ENCODE peak calls at places on chromosomes 4 and X, in eight cellular contexts. Q is ovary, N is ascending aorta, K is GM23338, H is heart left ventricle, A is brain microvascular endothelial cell, T is fibroblast of lung, F is pancreas. V is an unnamed sample.

GRCh38 chr4:118969359-118969758 is 80.7 kb downstream of the SYNPO2 start:
- DNase-seq in Q (peak; percentile 62), N (peak; percentile 87), K (peak; percentile 56), H (peak; percentile 59), A (peak; percentile 70), T (peak; percentile 88), F (no peak), V (no peak)

GRCh38 chrX:1239681-1240142 is 27.3 kb upstream of the CRLF2 start:
- DNase-seq in Q (no peak), N (peak; percentile 85), K (no peak), H (peak; percentile 54), A (no peak), T (no peak), F (peak; percentile 42), V (no peak)

GRCh38 chr4:158094413-158095110 is 78.3 kb downstream of the GASK1B start:
- DNase-seq in Q (peak; percentile 39), N (no peak), K (peak; percentile 17), H (no peak), A (peak; percentile 83), T (peak; percentile 17), F (no peak), V (peak; percentile 56)

GRCh38 chrX:55161581-55161980 is 58.6 kb upstream of the PAGE5 start:
- DNase-seq in Q (no peak), N (no peak), K (peak; percentile 11), H (no peak), A (no peak), T (peak; percentile 1), F (no peak), V (no peak)

GRCh38 chr4:122104184-122104583 is 47.9 kb upstream of the BLTP1 start:
- DNase-seq in Q (no peak), N (no peak), K (no peak), H (no peak), A (no peak), T (no peak), F (no peak), V (no peak)

GRCh38 chr4:69831646-69832325 is 28.2 kb downstream of the SULT1E1 start:
- DNase-seq in Q (no peak), N (no peak), K (no peak), H (peak; percentile 31), A (no peak), T (no peak), F (no peak), V (no peak)

GRCh38 chr4:123986268-123986798 is 589.7 kb downstream of the SPRY1 start:
- DNase-seq in Q (peak; percentile 44), N (no peak), K (no peak), H (peak; percentile 75), A (peak; percentile 93), T (peak; percentile 89), F (no peak), V (peak; percentile 89)

GRCh38 chrX:84729809-84730208 is 227.6 kb upstream of the HDX start:
- DNase-seq in Q (no peak), N (no peak), K (peak; percentile 67), H (no peak), A (no peak), T (peak; percentile 51), F (no peak), V (no peak)

GRCh38 chrX:31546130-31546529 is 474.3 kb upstream of the FTHL17 start:
- DNase-seq in Q (no peak), N (peak; percentile 66), K (no peak), H (no peak), A (peak; percentile 78), T (peak; percentile 71), F (no peak), V (peak; percentile 89)

DNA sequence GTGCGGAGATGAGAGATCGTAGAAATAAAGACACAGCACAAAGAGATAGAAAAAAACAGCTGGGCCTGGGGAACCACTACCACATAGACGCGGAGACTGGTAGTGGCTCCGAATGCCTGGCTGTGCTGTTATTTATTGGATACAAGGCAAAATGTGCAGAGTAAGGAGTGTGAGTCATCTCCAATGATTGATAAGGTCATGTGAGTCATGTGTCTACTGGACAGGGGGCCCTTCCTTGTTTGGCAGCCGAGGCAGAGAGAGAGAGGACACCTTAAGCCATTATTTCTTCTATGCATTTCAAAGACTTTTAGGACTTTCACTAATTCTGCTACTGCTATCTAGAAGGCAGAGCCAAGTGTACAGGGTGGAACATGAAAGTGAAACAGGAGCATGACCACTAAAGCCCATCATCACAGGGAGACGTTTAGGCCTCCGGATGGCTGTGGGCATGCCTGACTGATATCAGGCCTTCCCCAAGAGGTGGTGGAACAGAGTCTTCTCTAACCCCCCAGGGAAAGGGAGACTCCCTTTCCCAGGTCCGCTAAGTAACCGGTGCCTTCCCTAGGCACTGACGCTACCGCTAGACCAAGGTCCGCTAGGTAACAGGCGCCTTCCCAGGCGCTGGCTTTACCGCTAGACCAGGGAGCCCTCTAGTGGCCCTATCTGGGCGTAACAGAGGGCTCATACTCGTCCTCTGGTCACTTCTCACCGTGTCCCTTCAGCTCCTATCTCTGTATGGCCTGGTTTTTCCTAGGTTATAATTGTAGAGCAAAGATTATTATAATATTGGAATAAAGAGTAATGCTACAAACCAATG is 921.5 kb upstream of the PCDH10 start:
- DNase-seq in Q (no peak), N (no peak), K (peak; percentile 80), H (no peak), A (peak; percentile 9), T (peak; percentile 29), F (peak; percentile 63), V (no peak)
- TF ChIP-seq CTCF in Q (no peak), N (peak; percentile 21), K (peak; percentile 74), H (no peak), A (peak; percentile 62), T (peak; percentile 45), F (peak; percentile 40), V (peak; percentile 33)

GRCh38 chr4:166195101-166195500 is 322.1 kb downstream of the TLL1 start:
- DNase-seq in Q (no peak), N (no peak), K (no peak), H (no peak), A (no peak), T (no peak), F (no peak), V (no peak)

GRCh38 chr4:166198516-166198915 is 325.5 kb downstream of the TLL1 start:
- DNase-seq in Q (no peak), N (no peak), K (peak; percentile 34), H (no peak), A (no peak), T (no peak), F (no peak), V (no peak)

GRCh38 chr4:166198041-166198440 is 325.0 kb downstream of the TLL1 start:
- DNase-seq in Q (no peak), N (no peak), K (no peak), H (no peak), A (no peak), T (no peak), F (no peak), V (no peak)

GRCh38 chr4:166197166-166197565 is 324.1 kb downstream of the TLL1 start:
- DNase-seq in Q (no peak), N (no peak), K (no peak), H (no peak), A (no peak), T (no peak), F (no peak), V (no peak)

GRCh38 chr4:166198921-166199320 is 325.9 kb downstream of the TLL1 start:
- DNase-seq in Q (no peak), N (no peak), K (no peak), H (no peak), A (no peak), T (no peak), F (no peak), V (no peak)
- H3K4me3 ChIP-seq in Q (no peak overlapping the region), N (no peak overlapping the region), K (no peak overlapping the region), H (no peak overlapping the region), A (no peak overlapping the region), T (no peak overlapping the region), F (no peak overlapping the region), V (no peak overlapping the region)

GRCh38 chr4:13968723-13969122 is 341.2 kb upstream of the BOD1L1 start:
- DNase-seq in Q (no peak), N (no peak), K (no peak), H (no peak), A (no peak), T (peak; percentile 17), F (no peak), V (no peak)
- TF ChIP-seq CTCF in Q (no peak), N (no peak), K (no peak), H (no peak), A (no peak), T (no peak), F (no peak), V (no peak)

GRCh38 chr4:173337463-173337862 is 3.3 kb upstream of the HMGB2 start:
- DNase-seq in Q (no peak), N (no peak), K (no peak), H (no peak), A (no peak), T (no peak), F (no peak), V (no peak)
- H3K4me3 ChIP-seq in Q (no peak overlapping the region), N (no peak overlapping the region), K (no peak overlapping the region), H (no peak overlapping the region), A (no peak overlapping the region), T (no peak overlapping the region), F (no peak overlapping the region), V (no peak overlapping the region)

DNA sequence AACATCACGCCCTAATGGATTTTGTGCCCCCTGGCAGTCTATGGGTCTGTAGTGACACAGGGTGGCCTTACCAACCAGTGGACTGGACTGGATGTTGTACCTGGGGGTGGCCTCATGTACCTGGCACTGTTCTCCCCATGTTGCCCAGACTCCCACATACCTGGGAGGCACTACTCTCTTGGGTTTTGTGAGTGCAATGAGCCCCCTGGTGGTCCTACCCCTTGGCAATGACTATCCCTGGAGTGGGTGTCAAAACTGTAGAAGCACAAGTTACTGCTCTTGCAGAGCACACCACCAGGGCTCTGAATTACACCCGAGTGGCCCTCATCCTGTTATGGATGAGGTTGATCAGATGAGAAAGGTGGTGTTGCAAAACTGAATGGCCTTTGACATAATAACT is 57.8 kb upstream of the CCDC149 start:
- DNase-seq in Q (no peak), N (peak; percentile 49), K (no peak), H (no peak), A (no peak), T (no peak), F (no peak), V (no peak)
- TF ChIP-seq CTCF in Q (no peak), N (no peak), K (peak; percentile 20), H (no peak), A (no peak), T (no peak), F (no peak), V (peak; percentile 11)

GRCh38 chr4:185576918-185577591 is 41.7 kb upstream of the PDLIM3 start:
- DNase-seq in Q (no peak), N (no peak), K (no peak), H (no peak), A (no peak), T (no peak), F (no peak), V (no peak)
- H3K4me3 ChIP-seq in Q (no peak overlapping the region), N (no peak overlapping the region), K (no peak overlapping the region), H (no peak overlapping the region), A (no peak overlapping the region), T (no peak overlapping the region), F (no peak overlapping the region), V (no peak overlapping the region)